ENCODE peak calls at places on chromosomes 11 and 22, in seven cellular contexts. S is activated B cell treated with CpG ODN at 0.5 μM for 24 hours, G is psoas muscle, K is GM13977, W is AG09309, L is spleen, H is IMR-90. A is an unnamed sample.

GRCh38 chr11:36306888-36307287 is 10.8 kb downstream of the PRR5L start:
- DNase-seq in S (no peak), G (no peak), K (no peak), W (no peak), L (no peak), H (no peak), A (no peak)

GRCh38 chr11:79227732-79228416 is 213.0 kb downstream of the TENM4 start:
- DNase-seq in S (no peak), G (no peak), K (no peak), W (no peak), L (no peak), H (no peak), A (no peak)

GRCh38 chr11:11502303-11502828 is 119.4 kb downstream of the GALNT18 start:
- DNase-seq in S (no peak), G (no peak), K (no peak), W (no peak), L (no peak), H (no peak), A (no peak)

GRCh38 chr22:44839721-44840120 is 87.3 kb downstream of the ARHGAP8 start:
- DNase-seq in S (no peak), G (no peak), K (no peak), W (no peak), L (no peak), H (no peak), A (no peak)

GRCh38 chr11:30313580-30313979 is 9.3 kb upstream of the ARL14EP start:
- DNase-seq in S (no peak), G (no peak), K (no peak), W (no peak), L (no peak), H (no peak), A (no peak)

GRCh38 chr11:116578971-116579687 is 193.7 kb downstream of the BUD13 start:
- DNase-seq in S (no peak), G (no peak), K (no peak), W (no peak), L (no peak), H (no peak), A (peak; percentile 41)

GRCh38 chr22:28024422-28024888 is 105.4 kb upstream of the PITPNB start:
- DNase-seq in S (no peak), G (peak; percentile 92), K (no peak), W (no peak), L (peak; percentile 32), H (no peak), A (no peak)

GRCh38 chr11:16809901-16810668 is 71.6 kb downstream of the C11orf58 start:
- DNase-seq in S (no peak), G (no peak), K (no peak), W (no peak), L (peak; percentile 66), H (peak; percentile 33), A (no peak)

GRCh38 chr22:39456262-39457046 is at the start of gene MGAT3:
- DNase-seq in S (no peak), G (no peak), K (no peak), W (no peak), L (peak; percentile 73), H (no peak), A (no peak)

GRCh38 chr11:3123316-3123715 is 41.8 kb downstream of the OSBPL5 start:
- DNase-seq in S (no peak), G (peak; percentile 88), K (no peak), W (no peak), L (peak; percentile 72), H (no peak), A (peak; percentile 68)

GRCh38 chr11:2770556-2771301 is 70.9 kb upstream of the KCNQ1OT1 start:
- DNase-seq in S (peak; percentile 14), G (no peak), K (no peak), W (no peak), L (peak; percentile 60), H (no peak), A (peak; percentile 68)

GRCh38 chr11:68974421-68975194 is 6.2 kb downstream of the MRGPRD start:
- DNase-seq in S (no peak), G (peak; percentile 35), K (peak; percentile 61), W (no peak), L (peak; percentile 67), H (peak; percentile 12), A (peak; percentile 77)

GRCh38 chr11:125251956-125252355 is 87.4 kb downstream of the PKNOX2 start:
- DNase-seq in S (no peak), G (no peak), K (no peak), W (no peak), L (no peak), H (peak; percentile 42), A (no peak)

GRCh38 chr22:39106326-39106725 is 9.3 kb downstream of the APOBEC3H start:
- DNase-seq in S (no peak), G (no peak), K (no peak), W (no peak), L (no peak), H (no peak), A (no peak)

GRCh38 chr22:35325209-35325608 is 25.5 kb downstream of the TOM1 start:
- DNase-seq in S (no peak), G (no peak), K (no peak), W (no peak), L (no peak), H (no peak), A (no peak)

GRCh38 chr11:44628730-44629361 is 63.4 kb downstream of the CD82 start:
- DNase-seq in S (no peak), G (no peak), K (peak; percentile 6), W (no peak), L (no peak), H (no peak), A (peak; percentile 63)

DNA sequence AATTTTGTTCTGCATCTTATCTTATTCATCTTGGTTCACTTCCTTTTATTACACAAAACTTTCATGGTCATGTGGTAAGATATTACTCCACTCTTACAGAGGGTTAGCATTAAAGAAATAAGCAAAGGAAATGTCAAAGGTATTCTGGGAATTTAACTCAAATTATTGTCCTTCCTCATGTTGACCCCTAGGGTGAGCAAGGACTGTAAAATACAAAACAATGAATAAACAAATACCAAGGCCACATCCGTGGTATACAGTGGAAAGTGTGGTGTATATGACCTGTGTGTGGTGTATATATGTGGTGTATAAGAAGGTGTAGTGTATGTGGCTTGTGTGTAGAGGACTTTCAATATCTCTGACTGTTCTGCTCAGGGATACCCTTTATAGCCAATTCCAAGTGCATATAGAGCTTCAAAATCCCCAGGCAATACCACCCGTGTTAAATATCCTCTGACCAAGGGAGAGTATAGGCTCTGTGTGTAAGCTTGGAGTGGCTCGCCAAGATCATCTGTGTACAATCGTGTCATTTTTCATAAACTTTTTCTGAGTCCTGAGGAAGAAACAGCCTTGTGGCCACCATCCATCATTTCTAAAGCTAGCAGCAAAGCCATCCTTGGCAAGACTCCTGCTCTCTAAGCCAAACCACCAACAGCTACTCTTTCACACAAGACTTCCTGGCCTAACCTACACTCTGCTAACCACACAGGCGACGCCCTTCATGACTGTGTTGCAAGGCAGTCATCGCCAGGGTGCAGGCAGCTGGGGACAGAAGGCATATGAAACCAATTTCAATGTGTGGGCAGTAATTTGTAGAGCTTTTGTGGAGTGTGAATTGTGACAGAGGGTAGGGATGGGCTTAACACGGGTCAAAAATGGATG is 548.0 kb downstream of the ETS1 start:
- DNase-seq in S (no peak), G (peak; percentile 72), K (no peak), W (peak; percentile 92), L (peak; percentile 91), H (peak; percentile 82), A (no peak)
- TF ChIP-seq CTCF in S (no peak), G (no peak), K (no peak), W (peak; percentile 23), L (peak; percentile 15), H (peak; percentile 5), A (peak; percentile 40)

DNA sequence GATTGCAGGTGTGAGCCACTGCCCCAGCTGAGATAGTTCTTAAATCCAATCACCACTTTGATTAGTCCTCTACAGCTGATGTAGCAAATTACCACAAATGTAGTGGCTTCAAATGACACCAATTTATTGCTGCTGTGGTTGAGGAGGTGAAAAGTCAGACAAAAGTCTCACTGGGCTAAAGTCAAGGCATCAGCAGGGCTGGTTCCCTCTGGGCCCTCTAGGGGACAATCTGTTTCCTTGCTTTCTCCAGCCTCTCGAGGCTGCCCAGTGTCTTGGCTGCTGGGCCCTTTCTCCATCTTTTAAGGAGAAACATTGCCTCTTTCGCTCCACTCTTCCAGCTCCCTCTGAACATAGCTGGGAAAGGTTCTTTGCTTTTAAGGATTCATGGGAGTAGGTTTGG is 50.5 kb upstream of the SHANK2 start:
- DNase-seq in S (no peak), G (no peak), K (no peak), W (no peak), L (peak; percentile 6), H (no peak), A (peak; percentile 4)
- TF ChIP-seq CTCF in S (no peak), G (no peak), K (no peak), W (peak; percentile 14), L (no peak), H (no peak), A (no peak)

DNA sequence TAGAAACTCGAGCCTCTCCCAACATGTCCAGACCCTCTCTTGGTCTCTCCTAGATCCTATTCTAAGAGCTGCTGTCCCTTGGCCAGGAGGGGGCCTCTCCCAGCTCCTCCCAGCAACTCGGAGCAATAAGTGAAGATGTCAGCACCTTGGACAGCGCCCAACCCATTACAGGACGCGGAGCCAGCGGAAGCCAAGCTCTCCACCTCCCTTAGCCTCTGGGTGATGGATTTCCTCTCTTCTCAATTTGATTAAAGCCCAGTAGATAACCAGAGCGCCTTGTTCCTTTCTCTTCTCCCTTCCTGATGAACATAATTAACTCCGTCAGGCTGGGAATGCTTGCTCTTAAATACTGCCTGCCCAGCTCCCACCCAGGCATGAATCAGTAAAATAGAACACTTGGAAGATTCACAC is 26.2 kb upstream of the TPBGL start:
- DNase-seq in S (peak; percentile 38), G (peak; percentile 82), K (peak; percentile 69), W (peak; percentile 11), L (no peak), H (peak; percentile 72), A (no peak)
- TF ChIP-seq CTCF in S (no peak), G (no peak), K (no peak), W (peak; percentile 48), L (no peak), H (peak; percentile 41), A (peak; percentile 74)

GRCh38 chr11:23022854-23023253 is 162.6 kb upstream of the CCDC179 start:
- DNase-seq in S (no peak), G (no peak), K (no peak), W (no peak), L (no peak), H (no peak), A (no peak)

GRCh38 chr11:23023319-23023718 is 163.0 kb upstream of the CCDC179 start:
- DNase-seq in S (no peak), G (no peak), K (no peak), W (no peak), L (no peak), H (peak; percentile 2), A (no peak)

GRCh38 chr11:23021287-23021863 is 161.1 kb upstream of the CCDC179 start:
- DNase-seq in S (no peak), G (no peak), K (peak; percentile 29), W (no peak), L (no peak), H (peak; percentile 51), A (no peak)
- TF ChIP-seq CTCF in S (no peak), G (peak; percentile 15), K (peak; percentile 69), W (peak; percentile 51), L (no peak), H (peak; percentile 81), A (peak; percentile 91)

A was measured in chondrocyte.